ENCODE peak calls at places on chromosomes 12 and 14, in five cellular contexts. E is aorta, P is astrocyte of the spinal cord, H is GM23248, V is SK-N-SH. Y is an unnamed sample.

GRCh38 chr14:101350710-101351109 is 210.6 kb upstream of the DIO3 start:
- DNase-seq in E (peak), P (no peak), H (no peak), V (no peak), Y (no peak)

GRCh38 chr12:89379100-89379838 is 27.0 kb upstream of the DUSP6 start:
- DNase-seq in E (no peak), P (no peak), H (no peak), V (no peak), Y (no peak)

GRCh38 chr14:100606687-100607610 is 19.7 kb upstream of the BEGAIN start:
- DNase-seq in E (peak), P (no peak), H (no peak), V (peak), Y (peak)

GRCh38 chr14:104383088-104383805 is 196.3 kb upstream of the C14orf180 start:
- DNase-seq in E (peak), P (no peak), H (no peak), V (peak), Y (peak)

GRCh38 chr12:56601503-56601902 is 28.6 kb downstream of the BAZ2A start:
- DNase-seq in E (no peak), P (no peak), H (peak), V (peak), Y (peak)

GRCh38 chr14:23639891-23640523 is 3.8 kb downstream of the DHRS2 start:
- DNase-seq in E (no peak), P (no peak), H (peak), V (no peak), Y (no peak)

GRCh38 chr14:74501135-74501614 is 7.6 kb downstream of the ISCA2 start:
- DNase-seq in E (peak), P (peak), H (peak), V (peak), Y (peak)

GRCh38 chr12:75706786-75707605 is 195.6 kb upstream of the KRR1 start:
- DNase-seq in E (no peak), P (peak), H (peak), V (peak), Y (no peak)

GRCh38 chr14:95038521-95039250 is 118.6 kb downstream of the DICER1 start:
- DNase-seq in E (no peak), P (no peak), H (no peak), V (no peak), Y (peak)

GRCh38 chr12:75684678-75685620 is 173.5 kb upstream of the KRR1 start:
- DNase-seq in E (no peak), P (peak), H (peak), V (no peak), Y (no peak)

GRCh38 chr14:94342334-94342934 is 19.3 kb upstream of the SERPINA6 start:
- DNase-seq in E (peak), P (peak), H (peak), V (peak), Y (no peak)

GRCh38 chr14:59293934-59294661 is 105.6 kb downstream of the DAAM1 start:
- DNase-seq in E (no peak), P (no peak), H (peak), V (no peak), Y (no peak)

GRCh38 chr14:59299731-59300130 is 111.3 kb downstream of the DAAM1 start:
- DNase-seq in E (no peak), P (no peak), H (no peak), V (no peak), Y (no peak)

GRCh38 chr14:59294662-59294992 is 106.2 kb downstream of the DAAM1 start:
- DNase-seq in E (no peak), P (peak), H (peak), V (no peak), Y (no peak)

GRCh38 chr14:59296508-59296907 is 108.0 kb downstream of the DAAM1 start:
- DNase-seq in E (no peak), P (no peak), H (no peak), V (no peak), Y (no peak)

GRCh38 chr14:59297070-59297766 is 108.8 kb downstream of the DAAM1 start:
- DNase-seq in E (no peak), P (no peak), H (no peak), V (no peak), Y (no peak)
- H3K4me3 ChIP-seq in E (no peak), P (no peak), H (no peak), V (no peak), Y (no peak)

GRCh38 chr12:49367381-49368239 is at the start of gene SPATS2:
- DNase-seq in E (peak), P (no peak), H (peak), V (no peak), Y (no peak)
- H3K4me3 ChIP-seq in E (peak), P (peak), H (peak), V (peak), Y (peak)

DNA sequence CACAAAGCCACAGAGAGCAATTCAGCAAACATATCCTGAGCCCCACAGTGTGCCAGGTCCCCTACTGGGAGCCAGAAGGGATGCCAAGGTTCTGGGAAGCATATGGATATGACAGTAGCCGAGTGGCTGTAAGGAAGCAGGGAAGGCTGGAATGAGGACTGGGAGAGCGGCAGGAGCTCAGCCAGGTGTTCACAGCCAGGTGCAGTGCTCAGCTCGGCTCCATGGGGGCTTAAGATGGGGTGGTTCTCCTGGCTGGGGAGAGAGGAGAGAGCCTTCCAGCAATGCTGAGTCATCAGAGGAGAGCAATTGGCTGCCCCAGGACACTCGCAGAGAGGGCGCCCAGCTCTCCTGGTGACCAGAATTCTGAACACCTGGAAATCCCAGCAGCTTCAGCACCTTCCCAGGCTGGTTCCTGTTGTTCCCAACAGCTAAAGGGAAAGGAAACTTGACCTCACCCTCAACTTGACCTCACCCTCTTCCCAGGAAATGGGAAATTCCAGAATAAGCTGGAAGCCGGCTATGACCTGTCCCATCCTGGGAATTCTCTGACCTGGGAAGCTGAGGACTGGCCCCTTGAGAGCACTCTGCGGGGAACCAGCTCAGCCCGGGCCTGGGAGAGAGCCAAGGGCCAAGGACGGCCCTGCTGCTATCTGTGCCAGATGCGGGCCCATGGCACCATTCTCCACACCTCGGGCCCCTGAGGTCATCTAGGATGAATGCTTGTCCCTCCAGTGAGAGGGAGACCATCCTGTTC is 34.6 kb downstream of the SLC6A12 start:
- DNase-seq in E (no peak), P (no peak), H (peak), V (no peak), Y (peak)
- H3K4me3 ChIP-seq in E (no peak), P (no peak), H (no peak), V (no peak), Y (no peak)

DNA sequence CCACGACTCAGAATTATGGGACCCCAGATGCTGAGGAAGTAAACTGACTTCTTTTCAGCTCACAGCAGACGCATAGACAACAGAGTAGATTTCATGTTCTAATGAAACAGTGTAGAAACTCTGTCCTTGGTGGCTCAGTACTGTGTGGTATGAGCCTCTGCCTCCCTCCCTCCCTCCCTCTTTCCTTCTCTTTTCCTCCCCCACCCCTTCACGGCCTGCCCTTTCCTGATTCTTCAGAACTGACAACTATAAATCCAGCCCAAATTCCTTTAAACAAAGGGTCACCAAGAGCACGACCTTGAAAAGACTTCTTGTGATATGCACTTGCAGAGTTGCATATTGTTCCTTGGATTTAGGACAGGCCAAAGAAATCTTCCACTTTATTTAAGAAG is 163.9 kb downstream of the ETV6 start:
- DNase-seq in E (no peak), P (no peak), H (no peak), V (no peak), Y (peak)
- H3K4me3 ChIP-seq in E (no peak), P (no peak), H (peak), V (no peak), Y (no peak)

DNA sequence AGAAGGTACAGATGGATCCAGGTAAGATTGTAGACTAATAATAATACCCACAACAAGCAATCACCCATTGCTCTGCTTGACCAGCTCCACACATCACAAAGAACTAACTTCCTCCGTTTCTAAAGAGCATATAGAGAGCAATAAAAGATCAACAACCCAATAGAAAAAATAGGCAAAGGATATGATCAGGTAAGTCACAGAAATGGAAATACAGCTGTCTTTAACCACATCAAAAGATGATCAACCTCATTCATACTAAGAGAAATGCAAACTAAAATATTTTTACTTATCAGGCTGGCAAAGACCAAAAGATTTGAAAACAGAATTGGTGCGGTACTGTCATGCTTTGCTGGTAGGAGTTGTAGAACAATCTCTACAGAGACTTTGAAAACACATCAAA is 8.9 kb downstream of the C2CD5 start:
- DNase-seq in E (no peak), P (no peak), H (no peak), V (no peak), Y (no peak)
- H3K4me3 ChIP-seq in E (no peak), P (no peak), H (no peak), V (no peak), Y (no peak)

GRCh38 chr14:102822311-102822863 is 45.1 kb downstream of the TRAF3 start:
- DNase-seq in E (no peak), P (no peak), H (peak), V (no peak), Y (no peak)

GRCh38 chr14:102821252-102821651 is 44.0 kb downstream of the TRAF3 start:
- DNase-seq in E (no peak), P (no peak), H (no peak), V (no peak), Y (no peak)

GRCh38 chr14:102824832-102825231 is 47.6 kb downstream of the TRAF3 start:
- DNase-seq in E (peak), P (peak), H (peak), V (no peak), Y (no peak)

GRCh38 chr14:102825307-102826095 is 48.3 kb downstream of the TRAF3 start:
- DNase-seq in E (no peak), P (no peak), H (no peak), V (no peak), Y (no peak)

GRCh38 chr14:102823546-102823945 is 46.3 kb downstream of the TRAF3 start:
- DNase-seq in E (no peak), P (no peak), H (no peak), V (no peak), Y (no peak)
- H3K4me3 ChIP-seq in E (no peak), P (no peak), H (no peak), V (no peak), Y (no peak)

GRCh38 chr14:20489093-20489994 is 16.0 kb upstream of the RNASE10 start:
- DNase-seq in E (no peak), P (peak), H (peak), V (no peak), Y (no peak)

GRCh38 chr14:20490563-20490962 is 14.8 kb upstream of the RNASE10 start:
- DNase-seq in E (no peak), P (no peak), H (no peak), V (no peak), Y (no peak)

GRCh38 chr14:20485900-20486299 is 16.7 kb downstream of the PNP start:
- DNase-seq in E (no peak), P (no peak), H (no peak), V (no peak), Y (no peak)

GRCh38 chr14:20486700-20487401 is 17.6 kb downstream of the PNP start:
- DNase-seq in E (no peak), P (no peak), H (no peak), V (no peak), Y (no peak)

GRCh38 chr14:20487402-20487742 is 18.0 kb upstream of the RNASE10 start:
- DNase-seq in E (no peak), P (no peak), H (no peak), V (no peak), Y (no peak)
- H3K4me3 ChIP-seq in E (no peak), P (no peak), H (no peak), V (no peak), Y (no peak)

GRCh38 chr12:57783466-57783801 is 847 bp downstream of the TSFM start:
- DNase-seq in E (no peak), P (no peak), H (no peak), V (no peak), Y (no peak)
- H3K4me3 ChIP-seq in E (peak), P (peak), H (peak), V (peak), Y (peak)

GRCh38 chr12:2335109-2335508 is 282.3 kb downstream of the CACNA1C start:
- DNase-seq in E (no peak), P (no peak), H (no peak), V (no peak), Y (no peak)
- H3K4me3 ChIP-seq in E (no peak), P (no peak), H (no peak), V (no peak), Y (no peak)